ENCODE peak calls at places on chromosome 22, in six cellular contexts. R, Z, T, Q, E and H are unnamed samples. For H3K4me1, the result is how much of the 10 kb centered on the place peaks cover.

GRCh38 chr22:41668971-41669911 is 19.4 kb downstream of the SNU13 start:
- DNase-seq in R (no peak), Z (no peak), T (no peak), Q (no peak), E (no peak), H (no peak)

GRCh38 chr22:23060612-23061400 is 9.5 kb upstream of the GNAZ start:
- DNase-seq in R (peak), Z (peak), T (no peak), Q (no peak), E (peak), H (peak)

GRCh38 chr22:23289851-23290724 is 109.8 kb downstream of the BCR start:
- DNase-seq in R (peak), Z (peak), T (peak), Q (peak), E (peak), H (peak)

GRCh38 chr22:44398791-44399190 is 86.0 kb upstream of the SHISAL1 start:
- DNase-seq in R (peak), Z (peak), T (no peak), Q (no peak), E (peak), H (no peak)

GRCh38 chr22:43669190-43669589 is 142.9 kb downstream of the EFCAB6 start:
- DNase-seq in R (no peak), Z (no peak), T (no peak), Q (no peak), E (no peak), H (no peak)

GRCh38 chr22:17699696-17700330 is 61.3 kb downstream of the BCL2L13 start:
- DNase-seq in R (no peak), Z (no peak), T (no peak), Q (no peak), E (no peak), H (no peak)

GRCh38 chr22:41976070-41976901 is 7.0 kb downstream of the SEPTIN3 start:
- DNase-seq in R (peak), Z (peak), T (no peak), Q (peak), E (peak), H (no peak)

GRCh38 chr22:24951942-24952836 is at the start of gene KIAA1671:
- DNase-seq in R (peak), Z (peak), T (peak), Q (peak), E (peak), H (peak)

GRCh38 chr22:44443641-44444235 is 54.3 kb downstream of the RTL6 start:
- DNase-seq in R (no peak), Z (peak), T (no peak), Q (no peak), E (peak), H (no peak)

GRCh38 chr22:36385491-36386350 is 2.0 kb downstream of the MYH9 start:
- DNase-seq in R (no peak), Z (no peak), T (peak), Q (peak), E (peak), H (peak)

GRCh38 chr22:36386351-36386899 is 1.3 kb downstream of the MYH9 start:
- DNase-seq in R (peak), Z (no peak), T (peak), Q (no peak), E (peak), H (peak)

GRCh38 chr22:36384766-36385400 is 2.9 kb downstream of the MYH9 start:
- DNase-seq in R (no peak), Z (peak), T (no peak), Q (peak), E (no peak), H (no peak)

GRCh38 chr22:36381513-36382079 is 6.2 kb downstream of the MYH9 start:
- DNase-seq in R (no peak), Z (no peak), T (no peak), Q (no peak), E (no peak), H (no peak)

DNA sequence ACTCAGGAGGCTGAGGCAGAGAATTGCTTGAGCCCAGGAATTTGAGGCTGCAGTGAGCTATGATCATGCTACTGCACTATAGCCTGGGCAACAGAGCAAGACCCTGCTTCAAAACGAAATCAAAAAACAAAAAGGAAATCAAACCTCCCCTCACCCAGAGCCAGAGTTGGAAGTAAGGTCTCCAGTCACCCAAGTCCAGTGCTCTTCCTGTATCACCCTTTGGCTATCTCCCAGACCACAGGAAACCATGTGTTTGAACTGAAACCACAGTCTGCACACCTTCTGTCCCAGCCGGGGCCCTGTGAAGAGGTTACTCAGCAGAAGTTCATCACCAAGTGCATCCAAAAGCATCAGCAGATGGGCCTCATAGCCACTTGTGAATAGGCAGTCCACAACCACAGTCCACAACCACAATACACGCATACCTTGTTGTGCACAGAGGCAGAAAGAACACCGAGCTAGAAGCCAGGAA is 4.6 kb downstream of the MYH9 start:
- DNase-seq in R (no peak), Z (no peak), T (no peak), Q (peak), E (no peak), H (no peak)
- H3K4me1 ChIP-seq in R (half or more), Z (under half), T (half or more), Q (half or more), E (half or more), H (half or more)

GRCh38 chr22:30609260-30610185 is 2.5 kb downstream of the TCN2 start:
- DNase-seq in R (no peak), Z (peak), T (peak), Q (no peak), E (no peak), H (no peak)
- H3K4me3 ChIP-seq in R (peak), Z (peak), T (peak), Q (no peak), E (no peak), H (peak)

GRCh38 chr22:40055143-40055926 is 60.6 kb downstream of the FAM83F start:
- DNase-seq in R (no peak), Z (no peak), T (no peak), Q (peak), E (no peak), H (no peak)

GRCh38 chr22:40054486-40054885 is 59.7 kb downstream of the FAM83F start:
- DNase-seq in R (no peak), Z (no peak), T (no peak), Q (no peak), E (no peak), H (no peak)

GRCh38 chr22:40056163-40056958 is 61.6 kb downstream of the FAM83F start:
- DNase-seq in R (no peak), Z (no peak), T (no peak), Q (no peak), E (no peak), H (no peak)

GRCh38 chr22:40051322-40051721 is 56.6 kb downstream of the FAM83F start:
- DNase-seq in R (no peak), Z (no peak), T (no peak), Q (no peak), E (no peak), H (no peak)

DNA sequence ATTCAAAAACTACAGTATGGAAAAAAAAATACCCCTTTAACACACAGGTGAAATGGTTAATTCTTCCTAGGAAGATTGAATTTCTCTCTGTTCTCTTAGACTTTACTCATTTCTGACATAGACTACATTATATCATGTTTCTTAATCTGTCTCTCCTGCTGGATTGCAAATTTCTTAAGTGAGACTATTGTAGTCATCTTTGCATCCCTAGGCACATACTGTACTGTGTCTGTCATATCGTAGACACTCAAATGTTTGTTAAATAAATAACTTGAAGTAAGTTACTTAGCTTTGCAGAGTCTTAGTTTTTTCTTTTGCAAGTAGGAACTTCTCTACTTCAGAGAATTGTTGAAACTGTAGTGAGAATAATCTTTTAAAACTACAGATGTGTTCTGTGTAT is 58.7 kb downstream of the FAM83F start:
- DNase-seq in R (no peak), Z (no peak), T (no peak), Q (no peak), E (no peak), H (no peak)
- H3K4me1 ChIP-seq in R (under half), Z (under half), T (under half), Q (half or more), E (under half), H (under half)

DNA sequence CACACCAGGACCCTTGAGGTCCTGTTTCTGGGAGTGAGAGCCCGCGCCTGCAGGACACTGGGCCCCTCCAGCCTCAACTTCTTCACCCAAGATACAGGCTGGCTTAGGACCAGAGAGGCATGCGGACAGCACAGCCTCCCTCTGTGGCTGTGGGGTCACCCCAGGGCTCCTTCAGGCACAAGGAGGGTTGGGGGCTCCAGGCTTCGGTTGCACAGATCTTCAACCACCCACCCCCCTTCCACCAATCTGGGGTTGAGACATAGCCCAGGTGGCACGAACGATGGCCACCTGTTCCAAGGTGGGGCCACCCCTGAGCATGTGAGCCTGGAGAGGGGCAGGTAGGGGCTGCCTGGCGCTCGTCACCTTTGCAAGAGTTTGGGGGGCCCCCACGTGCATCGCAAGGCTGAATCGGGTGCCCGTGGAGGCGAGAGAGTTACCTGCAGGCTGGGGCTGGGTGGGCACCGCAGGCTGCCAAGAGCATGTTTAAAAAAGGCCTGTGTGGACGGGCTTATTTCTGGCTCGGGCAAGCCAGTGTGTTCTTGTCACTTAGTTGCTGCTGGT is 1.2 kb downstream of the ZDHHC8 start:
- DNase-seq in R (no peak), Z (no peak), T (no peak), Q (no peak), E (no peak), H (no peak)
- H3K4me3 ChIP-seq in R (peak), Z (peak), T (peak), Q (peak), E (peak), H (peak)

GRCh38 chr22:50209893-50210292 is 9.1 kb downstream of the SELENOO start:
- DNase-seq in R (no peak), Z (peak), T (peak), Q (peak), E (peak), H (peak)
- H3K4me1 ChIP-seq in R (under half), Z (under half), T (under half), Q (under half), E (under half), H (under half)

GRCh38 chr22:47625531-47626427 is 863.3 kb downstream of the TBC1D22A start:
- DNase-seq in R (no peak), Z (peak), T (no peak), Q (no peak), E (peak), H (no peak)
- H3K4me3 ChIP-seq in R (no peak), Z (no peak), T (no peak), Q (no peak), E (no peak), H (no peak)

GRCh38 chr22:38077096-38077495 is 6.9 kb downstream of the SLC16A8 start:
- DNase-seq in R (no peak), Z (no peak), T (no peak), Q (no peak), E (no peak), H (no peak)
- H3K4me1 ChIP-seq in R (under half), Z (under half), T (under half), Q (under half), E (under half), H (under half)

GRCh38 chr22:46068908-46069481 is 81.3 kb upstream of the PPARA start:
- DNase-seq in R (peak), Z (no peak), T (peak), Q (no peak), E (peak), H (peak)

GRCh38 chr22:46070722-46071450 is 79.4 kb upstream of the PPARA start:
- DNase-seq in R (peak), Z (peak), T (peak), Q (peak), E (peak), H (peak)

GRCh38 chr22:46070215-46070721 is 80.1 kb upstream of the PPARA start:
- DNase-seq in R (peak), Z (peak), T (peak), Q (peak), E (peak), H (peak)

GRCh38 chr22:46068176-46068907 is 82.0 kb upstream of the PPARA start:
- DNase-seq in R (no peak), Z (no peak), T (no peak), Q (no peak), E (no peak), H (no peak)

DNA sequence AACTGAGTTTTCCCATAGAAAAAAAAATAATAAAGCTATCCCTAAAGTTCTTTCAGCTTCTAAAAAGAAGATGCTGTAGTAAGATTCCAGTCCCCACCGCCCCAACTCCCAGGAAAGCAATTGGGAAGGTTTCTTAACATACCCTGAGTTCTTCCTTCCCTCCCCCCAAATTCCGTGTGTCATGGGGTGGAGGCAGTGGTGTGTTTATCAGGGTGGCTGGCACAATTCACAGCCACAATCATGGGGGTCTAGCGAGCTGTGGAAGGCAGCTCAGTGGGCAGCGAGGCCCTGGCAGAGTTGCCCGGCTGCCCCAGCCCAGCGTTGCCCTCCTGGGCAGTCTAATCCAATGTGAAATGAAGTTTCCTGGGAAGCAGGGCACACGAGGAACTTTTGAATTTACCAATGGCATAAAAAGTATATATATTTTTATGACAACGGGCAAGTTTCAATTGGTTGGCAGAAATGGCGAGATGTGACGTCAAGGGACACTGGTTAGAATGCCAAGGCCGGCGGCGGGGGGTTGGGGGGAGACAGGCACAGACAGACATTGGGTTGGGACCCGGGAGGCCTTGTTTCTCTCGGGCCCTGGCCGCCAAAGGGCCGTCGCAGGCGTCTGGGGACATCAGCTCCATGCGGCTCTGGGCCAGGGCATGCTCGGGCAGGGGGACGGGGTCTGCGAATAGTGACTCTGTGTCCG is 80.7 kb upstream of the PPARA start:
- DNase-seq in R (no peak), Z (no peak), T (peak), Q (no peak), E (peak), H (peak)
- H3K4me3 ChIP-seq in R (peak), Z (peak), T (peak), Q (peak), E (peak), H (peak)

GRCh38 chr22:28768701-28769393 is 3.6 kb upstream of the CCDC117 start:
- DNase-seq in R (no peak), Z (no peak), T (no peak), Q (no peak), E (no peak), H (no peak)
- H3K4me1 ChIP-seq in R (under half), Z (under half), T (under half), Q (under half), E (under half), H (under half)